ENCODE peak calls at places on chromosomes 7 and 10, in six cellular contexts. I is endothelial cell; R is AG09309; Y is stimulated activated CD4-positive, alpha-beta T cell treated with anti-CD3 and anti-CD28 coated beads, Interleukin-4, amount 100 ng/mL, for 24 hours; J is mucosa of gallbladder; H is Caki2. E is an unnamed sample.

GRCh38 chr10:122503004-122503403 is 41.7 kb downstream of the HTRA1 start:
- DNase-seq in H (no peak), Y (no peak), I (no peak), J (no peak), R (no peak), E (no peak)

GRCh38 chr10:42790835-42791234 is 8.2 kb downstream of the BMS1 start:
- DNase-seq in Y (no peak), I (no peak), H (no peak), J (no peak), R (no peak), E (no peak)

GRCh38 chr7:27156508-27156898 is at the start of gene HOXA7:
- DNase-seq in J (no peak), Y (no peak), H (peak; percentile 53), I (no peak), R (no peak), E (peak; percentile 35)

GRCh38 chr7:68485253-68485914 is 1112.9 kb upstream of the AUTS2 start:
- DNase-seq in H (no peak), J (no peak), Y (no peak), R (peak; percentile 11), I (no peak), E (no peak)

GRCh38 chr10:16384064-16384463 is 52.7 kb upstream of the PTER start:
- DNase-seq in Y (no peak), I (no peak), R (no peak), H (no peak), J (no peak), E (no peak)

GRCh38 chr10:78952686-78953085 is 116.1 kb upstream of the ZMIZ1 start:
- DNase-seq in R (peak; percentile 91), Y (no peak), I (no peak), H (no peak), J (peak; percentile 26), E (peak; percentile 71)

GRCh38 chr7:121279060-121279620 is 49.7 kb upstream of the WNT16 start:
- DNase-seq in I (no peak), Y (no peak), R (no peak), H (no peak), J (no peak), E (no peak)

GRCh38 chr10:90917231-90917967 is 3.5 kb downstream of the ANKRD1 start:
- DNase-seq in J (no peak), Y (no peak), H (no peak), R (no peak), I (no peak), E (no peak)

GRCh38 chr10:43361532-43362190 is 9.8 kb upstream of the FXYD4 start:
- DNase-seq in H (no peak), R (no peak), Y (peak; percentile 34), I (no peak), J (no peak), E (no peak)

GRCh38 chr10:1464866-1465265 is 272.5 kb downstream of the ADARB2 start:
- DNase-seq in R (no peak), I (no peak), Y (no peak), J (no peak), H (peak; percentile 16), E (no peak)

GRCh38 chr10:77226434-77226833 is 411.2 kb downstream of the KCNMA1 start:
- DNase-seq in Y (no peak), I (no peak), J (no peak), R (no peak), H (no peak), E (no peak)

GRCh38 chr7:49255061-49255460 is 330.7 kb downstream of the CDC14C start:
- DNase-seq in Y (no peak), J (no peak), R (no peak), H (peak; percentile 76), I (no peak), E (no peak)

GRCh38 chr7:150876817-150877526 is 24.7 kb downstream of the AOC1 start:
- DNase-seq in R (no peak), I (peak; percentile 73), J (peak; percentile 82), H (peak; percentile 86), Y (peak; percentile 49), E (no peak)

GRCh38 chr10:45602082-45602730 is 70.4 kb downstream of the ZFAND4 start:
- DNase-seq in J (no peak), I (no peak), R (no peak), Y (no peak), H (peak; percentile 13), E (no peak)

GRCh38 chr7:88597941-88598425 is 161.5 kb upstream of the ZNF804B start:
- DNase-seq in H (no peak), R (no peak), J (no peak), Y (no peak), I (no peak), E (no peak)

GRCh38 chr10:15419279-15419874 is 48.3 kb upstream of the FAM171A1 start:
- DNase-seq in H (peak; percentile 56), R (no peak), J (peak; percentile 64), Y (peak; percentile 31), I (peak; percentile 42), E (peak; percentile 68)

GRCh38 chr10:36271631-36272340 is 629.7 kb upstream of the FZD8 start:
- DNase-seq in Y (no peak), J (no peak), R (no peak), I (no peak), H (no peak), E (no peak)

GRCh38 chr7:151671514-151671913 is 151.8 kb upstream of the RHEB start:
- DNase-seq in I (no peak), R (no peak), J (no peak), Y (no peak), H (no peak), E (no peak)

GRCh38 chr7:15007507-15007906 is 105.0 kb upstream of the DGKB start:
- DNase-seq in H (no peak), R (no peak), J (no peak), Y (no peak), I (peak; percentile 18), E (no peak)

GRCh38 chr10:21278491-21279216 is 246.8 kb downstream of the SKIDA1 start:
- DNase-seq in Y (peak; percentile 77), H (peak; percentile 85), J (peak; percentile 91), R (peak; percentile 71), I (peak; percentile 96), E (peak; percentile 56)

GRCh38 chr7:132531562-132531961 is 44.7 kb downstream of the PLXNA4 start:
- DNase-seq in H (no peak), J (no peak), I (no peak), R (no peak), Y (no peak), E (no peak)

GRCh38 chr10:3473271-3473670 is 300.7 kb upstream of the PITRM1 start:
- DNase-seq in I (no peak), R (no peak), H (no peak), J (no peak), Y (no peak), E (no peak)

GRCh38 chr10:62116896-62117295 is 151.7 kb downstream of the RTKN2 start:
- DNase-seq in H (no peak), Y (no peak), J (no peak), I (no peak), R (no peak), E (no peak)

GRCh38 chr7:73447121-73447520 is 13.5 kb downstream of the FZD9 start:
- DNase-seq in I (no peak), Y (no peak), J (no peak), H (no peak), R (no peak), E (no peak)

GRCh38 chr7:32501522-32501921 is 6.2 kb downstream of the AVL9 start:
- DNase-seq in I (no peak), H (no peak), J (no peak), R (no peak), Y (no peak), E (no peak)

GRCh38 chr7:112411186-112411795 is 39.0 kb upstream of the IFRD1 start:
- DNase-seq in R (no peak), Y (no peak), J (peak; percentile 25), H (peak; percentile 17), I (peak; percentile 16), E (no peak)

E was measured in T1000.